ENCODE peak calls at places on chromosomes 1 and 21, in five cellular contexts. R, T, Q, M and H are unnamed samples.

GRCh38 chr1:14320518-14320917 is 278.0 kb upstream of the KAZN start:
- DNase-seq in Q (no peak), R (peak; percentile 24), M (no peak), T (no peak), H (no peak)

GRCh38 chr1:40976952-40977690 is 2.4 kb upstream of the CTPS1 start:
- DNase-seq in T (no peak), Q (no peak), R (no peak), M (peak; percentile 53), H (no peak)

GRCh38 chr1:92277105-92277504 is 21.7 kb downstream of the GLMN start:
- DNase-seq in M (no peak), T (peak; percentile 55), Q (no peak), R (no peak), H (no peak)

GRCh38 chr1:2174348-2175054 is 20.1 kb downstream of the FAAP20 start:
- DNase-seq in M (peak; percentile 86), R (peak; percentile 79), T (peak; percentile 54), Q (peak; percentile 23), H (peak; percentile 67)

GRCh38 chr1:96533820-96534219 is 187.8 kb upstream of the PTBP2 start:
- DNase-seq in Q (no peak), R (no peak), M (no peak), T (no peak), H (no peak)

GRCh38 chr1:245693116-245693515 is 538.3 kb downstream of the KIF26B start:
- DNase-seq in T (no peak), Q (no peak), R (no peak), M (no peak), H (no peak)

GRCh38 chr21:26686278-26686677 is 113.2 kb upstream of the CYYR1 start:
- DNase-seq in Q (no peak), R (no peak), T (peak; percentile 10), M (peak; percentile 1), H (peak; percentile 25)

GRCh38 chr1:46098043-46098712 is 34.3 kb downstream of the PIK3R3 start:
- DNase-seq in M (no peak), R (no peak), T (no peak), Q (no peak), H (no peak)

GRCh38 chr21:44932366-44933181 is 7.3 kb upstream of the SLX9 start:
- DNase-seq in T (no peak), M (no peak), Q (no peak), R (peak; percentile 59), H (peak; percentile 68)

DNA sequence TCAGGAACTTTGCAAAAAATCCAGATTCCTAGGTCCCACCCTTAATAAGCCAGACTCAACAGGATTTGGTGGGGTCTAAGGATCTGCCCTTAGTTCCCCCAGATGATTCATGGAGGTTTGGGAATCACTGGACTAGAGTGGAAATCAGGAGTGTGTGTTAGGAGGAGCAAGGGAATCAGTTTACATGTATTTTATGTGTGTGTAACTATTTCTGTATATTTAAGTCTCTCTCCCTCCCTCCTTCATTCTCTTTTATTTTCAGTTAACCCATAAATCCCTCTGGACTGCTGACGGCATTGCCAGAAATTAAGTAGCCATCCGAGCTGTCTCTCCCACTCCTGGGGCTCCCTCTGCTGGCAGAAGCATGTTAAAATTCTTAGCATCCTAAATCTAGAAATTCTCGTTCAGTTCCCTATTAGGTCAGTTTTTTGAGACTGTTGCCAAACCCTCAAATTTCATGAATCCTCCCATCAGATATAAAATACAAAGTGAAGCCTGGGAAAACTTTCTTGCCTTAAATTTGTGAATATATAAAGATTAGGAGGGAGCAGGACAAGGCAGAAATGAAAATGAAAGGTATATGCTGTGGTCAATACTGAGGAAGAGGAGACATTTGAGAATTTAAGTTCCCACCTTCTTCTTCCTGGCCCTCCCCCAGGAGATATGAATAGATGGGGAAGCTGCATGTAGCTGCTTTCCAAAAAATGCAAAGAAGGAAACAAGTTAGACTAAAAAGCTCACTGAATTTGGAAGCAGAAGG is 11.7 kb upstream of the HSD11B1 start:
- DNase-seq in Q (peak; percentile 54), T (peak; percentile 79), R (peak; percentile 85), M (peak; percentile 61), H (peak; percentile 78)
- TF ChIP-seq MYC in Q (no peak), T (no peak), R (peak; percentile 32), M (no peak), H (no peak)

DNA sequence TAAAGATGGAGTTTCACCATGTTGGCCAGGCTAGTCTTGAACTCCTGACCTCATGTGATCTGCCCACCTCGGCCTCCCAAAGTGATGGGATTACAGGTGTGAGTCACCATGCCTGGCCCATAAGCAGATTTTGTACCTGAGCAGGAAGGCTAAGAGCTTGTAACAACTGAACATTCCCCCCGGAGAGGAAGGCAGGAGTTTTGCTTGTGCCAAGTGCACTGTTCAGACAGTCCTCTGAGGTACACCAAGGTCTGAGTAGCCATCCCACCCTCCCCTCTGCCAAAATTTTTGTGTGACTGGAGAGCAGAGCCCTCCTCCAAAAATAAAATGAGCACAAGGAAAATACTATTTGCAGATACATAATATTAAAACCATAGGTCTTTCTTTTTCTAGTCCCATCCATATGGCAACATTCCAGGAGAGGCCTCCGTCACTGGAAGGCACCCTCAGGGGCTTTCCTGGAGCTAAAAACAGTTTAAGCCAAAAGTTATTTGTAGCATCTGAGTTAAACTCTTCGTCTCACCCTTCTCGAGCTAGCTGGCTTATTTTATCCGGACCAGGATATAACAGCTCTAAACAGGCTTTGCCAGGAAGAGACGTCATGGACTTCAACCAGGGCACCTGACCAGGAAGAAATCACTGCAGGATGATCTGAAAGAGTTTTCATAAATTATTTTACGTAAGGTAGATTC is 27.2 kb downstream of the CAPN2 start:
- DNase-seq in M (no peak), T (no peak), Q (no peak), R (no peak), H (no peak)
- TF ChIP-seq POLR2A in M (no peak), T (no peak), Q (no peak), R (no peak), H (no peak)

GRCh38 chr1:248752119-248752931 is 3.2 kb downstream of the LYPD8 start:
- DNase-seq in Q (peak; percentile 30), R (peak; percentile 11), M (no peak), T (no peak), H (peak; percentile 20)
- TF ChIP-seq MYC in Q (no peak), R (no peak), M (no peak), T (no peak), H (no peak)

GRCh38 chr21:41901099-41901498 is 22.0 kb upstream of the PRDM15 start:
- DNase-seq in Q (no peak), R (no peak), M (no peak), T (no peak), H (no peak)

GRCh38 chr21:41900401-41900800 is 21.3 kb upstream of the PRDM15 start:
- DNase-seq in T (no peak), Q (no peak), R (no peak), M (no peak), H (no peak)

GRCh38 chr21:41897690-41898089 is 18.5 kb upstream of the PRDM15 start:
- DNase-seq in M (no peak), R (no peak), Q (no peak), T (no peak), H (no peak)

GRCh38 chr21:41898998-41899397 is 19.9 kb upstream of the PRDM15 start:
- DNase-seq in Q (no peak), R (no peak), M (no peak), T (no peak), H (no peak)

GRCh38 chr21:41899431-41900202 is 20.5 kb upstream of the PRDM15 start:
- DNase-seq in R (no peak), M (no peak), T (no peak), Q (no peak), H (no peak)
- TF ChIP-seq POLR2A in R (no peak), M (no peak), T (no peak), Q (no peak), H (no peak)